ENCODE peak calls at places on chromosomes 1 and 21, in five cellular contexts. I, D, Q, Y and H are unnamed samples.
A peak's percentile ranks its signal among the peaks of the same experiment; 100 is the strongest.

GRCh38 chr1:53963472-53963871 is 17.3 kb downstream of the LRRC42 start:
- DNase-seq in I (no peak), D (no peak), Q (no peak), Y (no peak), H (no peak)

GRCh38 chr1:91189096-91189495 is 167.3 kb upstream of the ZNF644 start:
- DNase-seq in I (no peak), D (no peak), Q (no peak), Y (no peak), H (no peak)

GRCh38 chr1:11984121-11984520 is 3.9 kb downstream of the MFN2 start:
- DNase-seq in I (no peak), D (no peak), Q (no peak), Y (no peak), H (no peak)

GRCh38 chr21:25895565-25896205 is 160.9 kb downstream of the GABPA start:
- DNase-seq in I (no peak), D (no peak), Q (no peak), Y (no peak), H (peak; percentile 24)

GRCh38 chr1:119139393-119139792 is 1.1 kb downstream of the WARS2 start:
- DNase-seq in I (no peak), D (no peak), Q (no peak), Y (no peak), H (peak; percentile 32)

GRCh38 chr1:173503391-173503790 is 26.3 kb downstream of the PRDX6 start:
- DNase-seq in I (no peak), D (no peak), Q (no peak), Y (no peak), H (no peak)

GRCh38 chr1:94805912-94806311 is 14.2 kb upstream of the SLC44A3 start:
- DNase-seq in I (peak; percentile 55), D (peak; percentile 43), Q (peak; percentile 44), Y (peak; percentile 14), H (peak; percentile 54)

GRCh38 chr1:203911806-203912205 is 50.4 kb downstream of the SNRPE start:
- DNase-seq in I (no peak), D (no peak), Q (no peak), Y (no peak), H (no peak)

GRCh38 chr1:1892079-1892762 is 1.3 kb upstream of the GNB1 start:
- DNase-seq in I (no peak), D (peak; percentile 45), Q (no peak), Y (no peak), H (no peak)

GRCh38 chr1:175252561-175252960 is 60.0 kb upstream of the KIAA0040 start:
- DNase-seq in I (no peak), D (no peak), Q (no peak), Y (no peak), H (peak; percentile 6)